ENCODE peak calls at places on chromosomes 12 and 14, in four cellular contexts. C, H, P and J are unnamed samples.

GRCh38 chr14:102781063-102781462 is 3.8 kb downstream of the TRAF3 start:
- DNase-seq in P (no peak), C (no peak), H (no peak), J (no peak)

GRCh38 chr12:46831335-46832083 is 5.7 kb upstream of the SLC38A4 start:
- DNase-seq in P (no peak), C (no peak), H (peak), J (peak)

GRCh38 chr12:52415870-52416750 is 10.0 kb upstream of the KRT82 start:
- DNase-seq in P (no peak), C (peak), H (no peak), J (peak)

GRCh38 chr12:117330441-117331113 is 30.8 kb downstream of the NOS1 start:
- DNase-seq in P (no peak), C (no peak), H (no peak), J (no peak)

GRCh38 chr12:32896438-32897275 is at the start of gene PKP2:
- DNase-seq in P (no peak), C (peak), H (peak), J (peak)

GRCh38 chr12:6384499-6385436 is 806 bp downstream of the LTBR start:
- DNase-seq in H (no peak), P (no peak), C (no peak), J (no peak)

GRCh38 chr12:1660304-1661187 is 30.3 kb upstream of the ADIPOR2 start:
- DNase-seq in C (peak), H (no peak), P (peak), J (peak)

GRCh38 chr12:17076335-17076734 is 470.4 kb upstream of the LMO3 start:
- DNase-seq in P (no peak), H (no peak), C (peak), J (no peak)

GRCh38 chr14:103519837-103520212 is 2.8 kb downstream of the CKB start:
- DNase-seq in H (no peak), C (no peak), P (no peak), J (peak)

GRCh38 chr12:4109826-4110225 is 163.7 kb upstream of the CCND2 start:
- DNase-seq in C (no peak), H (no peak), P (no peak), J (no peak)

GRCh38 chr12:127822743-127823433 is 444.1 kb upstream of the TMEM132C start:
- DNase-seq in C (no peak), H (no peak), P (no peak), J (no peak)

GRCh38 chr14:56357478-56357877 is 222.1 kb upstream of the TMEM260 start:
- DNase-seq in C (no peak), H (no peak), P (no peak), J (no peak)

GRCh38 chr12:54282949-54283593 is 2.5 kb downstream of the HNRNPA1 start:
- DNase-seq in C (no peak), P (no peak), H (no peak), J (no peak)

GRCh38 chr14:101191882-101192660 is 288.5 kb upstream of the RTL1 start:
- DNase-seq in P (no peak), H (no peak), C (no peak), J (no peak)

GRCh38 chr12:69988601-69989194 is 163.7 kb downstream of the MYRFL start:
- DNase-seq in P (no peak), H (no peak), C (no peak), J (no peak)

GRCh38 chr12:3202734-3203446 is 125.7 kb downstream of the TSPAN9 start:
- DNase-seq in H (peak), P (peak), C (peak), J (peak)

GRCh38 chr12:125159687-125160086 is 94.5 kb downstream of the AACS start:
- DNase-seq in C (no peak), H (no peak), P (no peak), J (no peak)

GRCh38 chr12:62210422-62210821 is 49.8 kb upstream of the USP15 start:
- DNase-seq in H (no peak), P (peak), C (peak), J (peak)

GRCh38 chr14:101241807-101242278 is 319.5 kb upstream of the DIO3 start:
- DNase-seq in C (no peak), H (no peak), P (no peak), J (no peak)

GRCh38 chr12:103930787-103931536 is 752 bp downstream of the HSP90B1 start:
- DNase-seq in H (no peak), C (peak), P (peak), J (peak)